ENCODE peak calls at places on chromosome 2, in ten cellular contexts. M is neural progenitor cell, A is AG10803, S is upper lobe of right lung, R is MM.1S, G is left ventricle myocardium inferior, B is AG04449, T is OCI-LY7, L is endothelial cell of umbilical vein, F is colonic mucosa. K is an unnamed sample.
A peak's percentile ranks its signal among the peaks of the same experiment; 100 is the strongest.

GRCh38 chr2:99088017-99088416 is 53.5 kb upstream of the C2orf15 start:
- DNase-seq in M (no peak), A (no peak), S (no peak), R (peak; percentile 72), G (no peak), B (no peak), T (no peak), L (no peak), F (no peak), K (no peak)

GRCh38 chr2:69741281-69742169 is at the start of gene ANXA4:
- DNase-seq in M (peak; percentile 60), A (peak; percentile 79), S (peak; percentile 95), R (peak; percentile 60), G (peak; percentile 85), B (no peak), T (peak; percentile 16), L (peak; percentile 63), F (peak; percentile 96), K (peak; percentile 83)

GRCh38 chr2:118748245-118748885 is 99.1 kb downstream of the EN1 start:
- DNase-seq in M (no peak), A (peak; percentile 40), S (no peak), R (no peak), G (no peak), B (no peak), T (no peak), L (no peak), F (no peak), K (no peak)

GRCh38 chr2:201127570-201127969 is 11.6 kb downstream of the CFLAR start:
- DNase-seq in M (no peak), A (peak; percentile 84), S (no peak), R (peak; percentile 52), G (no peak), B (no peak), T (peak; percentile 42), L (peak; percentile 96), F (no peak), K (peak; percentile 67)

GRCh38 chr2:147232225-147232669 is 612.6 kb upstream of the ACVR2A start:
- DNase-seq in M (no peak), A (no peak), S (no peak), R (no peak), G (no peak), B (no peak), T (no peak), L (no peak), F (no peak), K (no peak)

GRCh38 chr2:17615728-17616351 is 75.3 kb downstream of the VSNL1 start:
- DNase-seq in M (no peak), A (peak; percentile 46), S (no peak), R (no peak), G (no peak), B (no peak), T (no peak), L (no peak), F (no peak), K (peak; percentile 65)

GRCh38 chr2:109211324-109211723 is 82.3 kb downstream of the SH3RF3 start:
- DNase-seq in M (no peak), A (no peak), S (peak; percentile 34), R (no peak), G (no peak), B (no peak), T (no peak), L (no peak), F (no peak), K (no peak)

GRCh38 chr2:147177449-147177848 is 667.4 kb upstream of the ACVR2A start:
- DNase-seq in M (no peak), A (peak; percentile 29), S (no peak), R (no peak), G (no peak), B (no peak), T (no peak), L (no peak), F (no peak), K (no peak)

GRCh38 chr2:197893403-197894177 is 89.2 kb downstream of the PLCL1 start:
- DNase-seq in M (no peak), A (no peak), S (no peak), R (peak; percentile 32), G (peak; percentile 47), B (no peak), T (no peak), L (no peak), F (no peak), K (no peak)

GRCh38 chr2:101830146-101830545 is 132.6 kb downstream of the MAP4K4 start:
- DNase-seq in M (no peak), A (no peak), S (no peak), R (no peak), G (no peak), B (no peak), T (no peak), L (no peak), F (no peak), K (no peak)

GRCh38 chr2:101830555-101830954 is 133.0 kb downstream of the MAP4K4 start:
- DNase-seq in M (no peak), A (peak; percentile 60), S (no peak), R (no peak), G (no peak), B (peak; percentile 61), T (no peak), L (peak; percentile 44), F (no peak), K (peak; percentile 75)

GRCh38 chr2:101831351-101831865 is 133.9 kb downstream of the MAP4K4 start:
- DNase-seq in M (peak; percentile 66), A (peak; percentile 77), S (peak; percentile 65), R (peak; percentile 75), G (peak; percentile 74), B (no peak), T (peak; percentile 77), L (peak; percentile 85), F (peak; percentile 82), K (peak; percentile 79)

GRCh38 chr2:101833890-101834523 is 136.5 kb downstream of the MAP4K4 start:
- DNase-seq in M (no peak), A (no peak), S (no peak), R (no peak), G (no peak), B (no peak), T (no peak), L (no peak), F (no peak), K (no peak)

GRCh38 chr2:101832114-101832513 is 134.6 kb downstream of the MAP4K4 start:
- DNase-seq in M (no peak), A (no peak), S (no peak), R (no peak), G (no peak), B (no peak), T (peak; percentile 11), L (peak; percentile 41), F (no peak), K (no peak)
- TF ChIP-seq CTCF in M (peak; percentile 46), A (peak; percentile 40), S (peak; percentile 36), R (peak; percentile 27), G (peak; percentile 46), B (no peak), T (peak; percentile 71), L (peak; percentile 2), F (no peak), K (no peak)

GRCh38 chr2:173874899-173875247 is 90.3 kb downstream of the SP3 start:
- DNase-seq in M (no peak), A (no peak), S (no peak), R (no peak), G (no peak), B (no peak), T (peak; percentile 95), L (no peak), F (no peak), K (no peak)
- H3K4me3 ChIP-seq in M (no peak overlapping the region), A (no peak overlapping the region), S (no peak overlapping the region), R (no peak overlapping the region), G (no peak overlapping the region), B (no peak overlapping the region), T (peak overlapping the region; percentile 58), L (no peak overlapping the region), F (no peak overlapping the region), K (no peak overlapping the region)

GRCh38 chr2:11744631-11745394 is 1.6 kb upstream of the LPIN1 start:
- DNase-seq in M (peak; percentile 75), A (peak; percentile 27), S (no peak), R (peak; percentile 83), G (peak; percentile 47), B (no peak), T (peak; percentile 74), L (peak; percentile 37), F (peak; percentile 38), K (peak; percentile 53)

GRCh38 chr2:11745613-11746375 is 638 bp upstream of the LPIN1 start:
- DNase-seq in M (no peak), A (no peak), S (no peak), R (no peak), G (no peak), B (no peak), T (no peak), L (no peak), F (no peak), K (no peak)

GRCh38 chr2:11746376-11746806 is at the start of gene LPIN1:
- DNase-seq in M (peak; percentile 96), A (peak; percentile 81), S (peak; percentile 95), R (peak; percentile 88), G (peak; percentile 91), B (no peak), T (peak; percentile 91), L (peak; percentile 71), F (peak; percentile 91), K (peak; percentile 86)

GRCh38 chr2:11748018-11748860 is 1.8 kb downstream of the LPIN1 start:
- DNase-seq in M (no peak), A (no peak), S (no peak), R (peak; percentile 66), G (no peak), B (no peak), T (peak; percentile 43), L (no peak), F (no peak), K (no peak)

GRCh38 chr2:11746807-11747459 is 501 bp downstream of the LPIN1 start:
- DNase-seq in M (peak; percentile 62), A (peak; percentile 24), S (no peak), R (peak; percentile 44), G (peak; percentile 31), B (no peak), T (peak; percentile 50), L (peak; percentile 51), F (peak; percentile 66), K (peak; percentile 41)
- TF ChIP-seq CTCF in M (no peak), A (no peak), S (no peak), R (no peak), G (no peak), B (no peak), T (no peak), L (no peak), F (no peak), K (no peak)

GRCh38 chr2:105397025-105397722 is 1.7 kb downstream of the FHL2 start:
- DNase-seq in M (no peak), A (no peak), S (no peak), R (no peak), G (no peak), B (no peak), T (no peak), L (peak; percentile 52), F (no peak), K (no peak)

GRCh38 chr2:105400138-105400540 is 1.3 kb upstream of the FHL2 start:
- DNase-seq in M (no peak), A (no peak), S (no peak), R (no peak), G (no peak), B (no peak), T (no peak), L (no peak), F (peak; percentile 86), K (no peak)

GRCh38 chr2:105398522-105399206 is at the start of gene FHL2:
- DNase-seq in M (peak; percentile 92), A (peak; percentile 81), S (peak; percentile 70), R (peak; percentile 75), G (peak; percentile 66), B (no peak), T (no peak), L (peak; percentile 77), F (peak; percentile 77), K (peak; percentile 88)

GRCh38 chr2:105397959-105398521 is 811 bp downstream of the FHL2 start:
- DNase-seq in M (no peak), A (peak; percentile 45), S (no peak), R (no peak), G (no peak), B (no peak), T (no peak), L (peak; percentile 33), F (no peak), K (peak; percentile 35)

GRCh38 chr2:105399207-105399861 is 483 bp upstream of the FHL2 start:
- DNase-seq in M (no peak), A (no peak), S (no peak), R (no peak), G (no peak), B (no peak), T (no peak), L (peak; percentile 12), F (no peak), K (no peak)
- H3K4me3 ChIP-seq in M (peak overlapping the region; percentile 75), A (peak overlapping the region; percentile 36), S (peak overlapping the region; percentile 56), R (no peak overlapping the region), G (peak overlapping the region; percentile 68), B (peak overlapping the region; percentile 98), T (no peak overlapping the region), L (peak overlapping the region; percentile 99), F (peak overlapping the region; percentile 77), K (peak overlapping the region; percentile 25)

K was measured in astrocyte of the spinal cord.